ENCODE peak calls at places on chromosomes 1 and 21, in four cellular contexts. L, T, M and R are unnamed samples.

GRCh38 chr1:156467385-156467784 is 33.2 kb downstream of the MEF2D start:
- DNase-seq in T (no peak), L (no peak), M (no peak), R (no peak)

GRCh38 chr1:230636575-230637163 is 5.6 kb upstream of the COG2 start:
- DNase-seq in M (no peak), T (no peak), L (no peak), R (no peak)

GRCh38 chr1:162755306-162755705 is 35.2 kb upstream of the HSD17B7 start:
- DNase-seq in L (no peak), M (no peak), T (no peak), R (no peak)

GRCh38 chr1:221053889-221054288 is 174.6 kb downstream of the HLX start:
- DNase-seq in T (no peak), L (no peak), M (no peak), R (no peak)

GRCh38 chr1:20476260-20477038 is 9.6 kb downstream of the CAMK2N1 start:
- DNase-seq in L (peak; percentile 71), T (no peak), M (no peak), R (no peak)

GRCh38 chr1:30450818-30451233 is 272.6 kb downstream of the MATN1 start:
- DNase-seq in T (no peak), M (no peak), L (no peak), R (no peak)

GRCh38 chr1:5877683-5878530 is 114.3 kb downstream of the NPHP4 start:
- DNase-seq in T (no peak), M (no peak), L (no peak), R (no peak)

GRCh38 chr1:156319664-156320063 is 18.4 kb downstream of the CCT3 start:
- DNase-seq in L (no peak), T (no peak), M (peak; percentile 34), R (peak; percentile 23)

GRCh38 chr1:39183503-39184353 is 20.8 kb upstream of the MACF1 start:
- DNase-seq in T (no peak), M (peak; percentile 74), L (peak; percentile 32), R (no peak)

GRCh38 chr21:43366656-43367055 is 60.3 kb downstream of the SIK1 start:
- DNase-seq in T (no peak), M (no peak), L (no peak), R (no peak)
- TF ChIP-seq CTCF in T (no peak), M (no peak), L (no peak), R (no peak)

GRCh38 chr1:64126581-64126980 is 76.8 kb upstream of the UBE2U start:
- DNase-seq in M (no peak), T (no peak), L (no peak), R (no peak)

GRCh38 chr1:64131155-64131554 is 72.3 kb upstream of the UBE2U start:
- DNase-seq in T (no peak), M (no peak), L (no peak), R (no peak)

GRCh38 chr1:64127297-64127696 is 76.1 kb upstream of the UBE2U start:
- DNase-seq in L (no peak), T (no peak), M (no peak), R (no peak)

GRCh38 chr1:64133036-64133435 is 70.4 kb upstream of the UBE2U start:
- DNase-seq in L (no peak), M (peak; percentile 92), T (no peak), R (peak; percentile 38)

DNA sequence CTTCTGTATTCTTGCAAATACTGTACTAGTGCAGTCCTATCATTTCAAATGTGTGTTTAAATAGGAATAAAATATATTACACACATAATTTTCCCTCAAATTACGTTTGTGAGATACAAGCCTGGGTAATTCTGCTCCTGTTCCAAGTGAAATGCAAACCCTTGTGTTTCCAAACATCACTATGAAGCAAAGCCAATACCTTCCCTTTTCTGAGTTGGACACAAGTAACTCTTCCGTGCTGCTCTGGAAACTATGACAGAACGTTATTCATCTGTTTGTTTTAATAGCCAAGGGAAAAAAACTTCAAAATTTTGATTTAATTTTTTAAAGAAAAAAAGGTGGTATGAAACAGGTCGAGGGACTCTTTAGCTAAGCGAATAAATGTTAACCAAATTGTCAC is 73.7 kb upstream of the UBE2U start:
- DNase-seq in T (no peak), L (no peak), M (peak; percentile 20), R (no peak)
- H3K4me3 ChIP-seq in T (no peak overlapping the region), L (no peak overlapping the region), M (no peak overlapping the region), R (no peak overlapping the region)

GRCh38 chr1:86696522-86696921 is 7.9 kb upstream of the SH3GLB1 start:
- DNase-seq in M (peak; percentile 28), T (no peak), L (no peak), R (no peak)

GRCh38 chr1:86695400-86695799 is 9.0 kb upstream of the SH3GLB1 start:
- DNase-seq in M (no peak), T (no peak), L (no peak), R (no peak)

GRCh38 chr1:86687595-86687994 is 16.8 kb upstream of the SH3GLB1 start:
- DNase-seq in L (no peak), T (no peak), M (no peak), R (no peak)

GRCh38 chr1:86692636-86693035 is 11.7 kb upstream of the SH3GLB1 start:
- DNase-seq in L (no peak), M (no peak), T (no peak), R (no peak)
- TF ChIP-seq CTCF in L (no peak), M (no peak), T (no peak), R (no peak)

DNA sequence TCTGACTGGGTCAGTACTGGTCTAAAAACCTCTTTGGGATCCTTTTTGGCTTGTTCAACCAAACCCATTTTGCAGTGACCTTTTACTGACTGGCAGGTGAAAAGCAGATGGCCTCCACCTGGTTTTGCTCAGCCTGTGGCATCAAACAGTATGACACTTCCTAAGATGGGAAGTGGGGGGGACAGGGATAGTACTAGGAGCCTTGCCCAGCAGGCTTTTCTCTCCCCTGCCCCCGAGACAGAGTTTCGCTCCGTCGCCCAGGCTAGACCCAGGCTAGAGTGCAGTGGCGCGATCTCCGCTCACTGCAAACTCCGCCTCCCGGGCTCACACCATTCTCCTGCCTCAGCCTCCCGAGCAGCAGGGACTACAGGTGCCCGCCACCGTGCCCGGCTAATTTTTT is 18.3 kb downstream of the INTS3 start:
- DNase-seq in L (no peak), M (no peak), T (no peak), R (no peak)
- H3K4me3 ChIP-seq in L (no peak overlapping the region), M (no peak overlapping the region), T (no peak overlapping the region), R (no peak overlapping the region)

GRCh38 chr1:186806477-186806876 is 22.3 kb upstream of the PLA2G4A start:
- DNase-seq in T (no peak), M (peak; percentile 24), L (peak; percentile 11), R (no peak)
- TF ChIP-seq CTCF in T (no peak), M (no peak), L (no peak), R (no peak)

DNA sequence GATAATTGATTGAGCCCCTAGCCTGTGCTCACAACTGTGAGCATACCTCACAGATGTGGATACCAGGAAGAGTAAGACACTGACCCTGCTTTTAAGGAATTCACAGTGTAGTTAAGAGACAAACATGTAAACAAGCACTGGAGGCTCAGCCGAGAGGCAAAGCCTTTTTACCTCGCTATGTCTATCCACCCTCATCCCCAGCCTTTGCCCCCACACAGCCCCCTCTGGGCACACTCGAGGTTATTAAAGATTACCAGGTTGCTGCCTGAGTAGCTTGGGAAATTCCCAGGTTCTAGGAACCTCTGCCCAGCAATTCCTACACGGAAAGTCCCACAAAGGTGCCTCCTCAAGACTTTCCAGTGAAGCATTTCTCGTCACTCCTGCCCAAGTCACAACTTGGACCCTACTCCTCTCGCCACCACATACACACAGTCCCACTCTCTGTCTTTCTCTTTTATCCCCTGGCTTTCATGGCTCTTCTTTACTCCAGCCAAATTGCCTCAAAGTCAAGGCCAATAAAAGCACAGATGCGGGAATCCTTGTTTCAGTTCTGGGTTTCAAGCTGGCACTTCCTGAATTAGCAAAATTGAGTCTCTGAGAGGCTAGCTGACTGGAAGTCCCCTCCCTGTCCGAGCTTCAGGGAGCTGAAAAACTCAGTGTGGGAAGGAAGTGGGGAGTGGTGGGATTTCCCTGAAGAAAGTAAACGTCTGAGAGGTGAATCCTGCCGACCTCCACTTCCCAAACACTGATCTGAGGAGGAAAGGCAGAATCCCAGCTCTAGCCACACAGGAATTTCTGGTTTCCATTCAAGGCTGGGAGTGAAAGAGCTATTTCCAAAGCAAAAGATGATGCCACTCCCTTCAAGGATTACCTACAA is 7.6 kb downstream of the DENND2D start:
- DNase-seq in T (no peak), M (peak; percentile 21), L (no peak), R (no peak)
- H3K4me3 ChIP-seq in T (no peak overlapping the region), M (no peak overlapping the region), L (no peak overlapping the region), R (no peak overlapping the region)